ENCODE peak calls at places on chromosomes 7 and 10, in six cellular contexts. L is uterus, W is SJSA1, R is esophagus squamous epithelium, V is tibial nerve, U is ovary. Q is an unnamed sample.
A peak's percentile ranks its signal among the peaks of the same experiment; 100 is the strongest.

GRCh38 chr10:76408646-76409045 is 977.2 kb downstream of the LRMDA start:
- DNase-seq in R (no peak), V (no peak), W (no peak), U (no peak), L (no peak), Q (no peak)

GRCh38 chr7:90404777-90405176 is 1.5 kb downstream of the CLDN12 start:
- DNase-seq in U (no peak), V (no peak), R (no peak), W (no peak), L (no peak), Q (no peak)

GRCh38 chr10:7475046-7475860 is 64.4 kb upstream of the SFMBT2 start:
- DNase-seq in W (no peak), L (no peak), V (no peak), U (peak; percentile 62), R (no peak), Q (no peak)

GRCh38 chr10:3981300-3981699 is 196.3 kb upstream of the KLF6 start:
- DNase-seq in U (no peak), R (no peak), L (no peak), W (no peak), V (no peak), Q (no peak)

GRCh38 chr7:13800694-13801448 is 188.6 kb downstream of the ETV1 start:
- DNase-seq in W (peak; percentile 22), U (no peak), R (no peak), V (no peak), L (no peak), Q (peak; percentile 96)

GRCh38 chr7:45026984-45027773 is 27.2 kb downstream of the CCM2 start:
- DNase-seq in W (no peak), R (no peak), V (no peak), U (no peak), L (no peak), Q (peak; percentile 56)

GRCh38 chr10:80893256-80893655 is 355.6 kb downstream of the SH2D4B start:
- DNase-seq in L (no peak), R (no peak), W (no peak), V (no peak), U (no peak), Q (no peak)

GRCh38 chr7:74387606-74388005 is 66.1 kb upstream of the GTF2IRD1 start:
- DNase-seq in V (no peak), U (no peak), R (no peak), L (no peak), W (no peak), Q (no peak)

GRCh38 chr7:134462337-134462925 is 3.5 kb upstream of the AKR1B1 start:
- DNase-seq in R (no peak), U (no peak), L (no peak), W (peak; percentile 92), V (no peak), Q (peak; percentile 65)

GRCh38 chr10:32056136-32057040 is at the start of gene KIF5B:
- DNase-seq in R (peak; percentile 20), W (peak; percentile 95), V (peak; percentile 72), U (peak; percentile 86), L (peak; percentile 79), Q (no peak)

GRCh38 chr10:101065479-101066145 is 3.8 kb downstream of the KAZALD1 start:
- DNase-seq in V (no peak), W (no peak), R (no peak), L (no peak), U (no peak), Q (no peak)

GRCh38 chr10:113071446-113071845 is 121.4 kb downstream of the TCF7L2 start:
- DNase-seq in U (peak; percentile 56), L (peak; percentile 65), V (no peak), R (no peak), W (no peak), Q (no peak)

GRCh38 chr10:5648494-5649457 is 17.6 kb downstream of the ASB13 start:
- DNase-seq in W (no peak), R (no peak), L (no peak), U (no peak), V (no peak), Q (no peak)

GRCh38 chr10:59593768-59594167 is 115.9 kb downstream of the SLC16A9 start:
- DNase-seq in W (no peak), L (no peak), R (no peak), V (no peak), U (no peak), Q (no peak)

GRCh38 chr10:5840314-5841307 is 27.4 kb upstream of the GDI2 start:
- DNase-seq in V (peak; percentile 50), R (no peak), U (no peak), W (no peak), L (no peak), Q (no peak)

DNA sequence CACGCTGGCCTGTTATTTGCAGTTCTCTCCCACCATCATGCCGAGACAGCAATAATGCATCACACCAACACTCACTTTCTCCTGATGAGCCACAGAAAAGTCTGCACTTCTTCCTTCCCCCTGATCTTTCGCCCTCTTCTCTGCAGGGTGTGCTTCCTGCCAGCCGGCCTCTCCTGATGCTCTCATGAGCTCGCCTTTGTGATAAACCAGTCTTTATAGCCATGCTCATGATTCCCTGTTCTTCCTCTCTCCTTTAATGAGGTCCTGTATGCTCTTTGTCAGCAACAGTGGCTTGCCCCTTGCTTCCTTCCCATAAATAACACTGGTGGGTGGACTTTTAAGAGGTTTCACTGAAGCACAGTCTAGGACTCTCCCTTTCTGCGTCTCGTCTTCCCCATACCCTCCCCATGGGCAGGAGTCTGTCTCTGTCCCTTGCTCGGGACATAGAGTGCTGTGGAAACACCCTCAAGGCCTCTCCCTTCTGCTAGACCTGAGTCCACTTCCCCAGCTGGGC is 133.9 kb downstream of the C10orf105 start:
- DNase-seq in V (no peak), W (no peak), U (no peak), R (no peak), L (no peak), Q (no peak)
- H3K4me1 ChIP-seq in V (no peaks in the 10 kb centered on the region), W (peaks cover 3% of the 10 kb centered on the region), U (no peaks in the 10 kb centered on the region), R (no peaks in the 10 kb centered on the region), L (no peaks in the 10 kb centered on the region), Q (no peaks in the 10 kb centered on the region)

GRCh38 chr10:106498675-106499074 is 665.8 kb downstream of the SORCS1 start:
- DNase-seq in V (no peak), L (no peak), U (no peak), W (no peak), R (no peak), Q (no peak)

GRCh38 chr10:106500041-106500440 is 664.5 kb downstream of the SORCS1 start:
- DNase-seq in U (no peak), V (no peak), L (no peak), R (no peak), W (no peak), Q (peak; percentile 60)

GRCh38 chr10:106499448-106499847 is 665.1 kb downstream of the SORCS1 start:
- DNase-seq in W (no peak), U (no peak), L (no peak), V (no peak), R (no peak), Q (no peak)

GRCh38 chr10:106502651-106503050 is 661.9 kb downstream of the SORCS1 start:
- DNase-seq in R (no peak), V (no peak), W (no peak), L (no peak), U (no peak), Q (no peak)

GRCh38 chr10:106500585-106501525 is 663.7 kb downstream of the SORCS1 start:
- DNase-seq in L (no peak), U (no peak), V (no peak), R (no peak), W (no peak), Q (no peak)
- H3K4me1 ChIP-seq in L (no peaks in the 10 kb centered on the region), U (no peaks in the 10 kb centered on the region), V (no peaks in the 10 kb centered on the region), R (no peaks in the 10 kb centered on the region), W (no peaks in the 10 kb centered on the region), Q (peaks cover 17% of the 10 kb centered on the region)

GRCh38 chr10:454860-455259 is 234.6 kb downstream of the DIP2C start:
- DNase-seq in W (peak; percentile 66), U (peak; percentile 48), L (peak; percentile 48), R (no peak), V (no peak), Q (peak; percentile 95)

GRCh38 chr10:452512-453504 is 236.7 kb downstream of the DIP2C start:
- DNase-seq in V (no peak), L (no peak), W (no peak), U (no peak), R (no peak), Q (no peak)

GRCh38 chr10:450463-450862 is 239.0 kb downstream of the DIP2C start:
- DNase-seq in L (no peak), W (no peak), V (no peak), U (no peak), R (no peak), Q (no peak)

GRCh38 chr10:451856-452255 is 237.6 kb downstream of the DIP2C start:
- DNase-seq in W (no peak), R (no peak), U (no peak), V (no peak), L (no peak), Q (no peak)

DNA sequence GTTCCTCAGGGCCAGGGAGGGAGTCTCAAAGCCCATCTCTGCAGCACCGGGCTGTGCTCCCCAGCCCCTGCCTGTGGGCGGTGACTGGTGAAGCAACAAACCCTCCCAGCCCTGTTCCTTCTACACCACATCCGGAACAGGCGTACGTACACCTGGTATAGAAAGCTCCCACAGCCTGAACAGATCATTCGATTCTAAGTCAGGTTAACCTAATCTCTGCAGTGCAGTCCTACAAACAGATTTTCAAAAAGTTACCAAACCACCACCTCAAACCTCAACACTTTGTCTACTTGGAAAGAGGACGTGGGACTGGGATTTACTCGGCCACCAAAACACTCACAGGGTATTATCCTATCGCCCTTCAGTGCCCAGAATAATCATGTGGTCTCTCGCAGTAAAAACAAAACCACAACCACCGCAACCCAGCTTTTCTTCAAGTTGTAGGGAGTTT is 238.4 kb downstream of the DIP2C start:
- DNase-seq in V (no peak), U (no peak), W (peak; percentile 31), L (no peak), R (no peak), Q (no peak)
- H3K4me1 ChIP-seq in V (peaks cover 29% of the 10 kb centered on the region), U (peaks cover 12% of the 10 kb centered on the region), W (peaks cover 20% of the 10 kb centered on the region), L (no peaks in the 10 kb centered on the region), R (no peaks in the 10 kb centered on the region), Q (no peaks in the 10 kb centered on the region)

GRCh38 chr10:29647483-29647882 is 12.7 kb upstream of the SVIL start:
- DNase-seq in U (no peak), V (no peak), L (no peak), R (no peak), W (no peak), Q (no peak)

GRCh38 chr10:29646960-29647431 is 12.2 kb upstream of the SVIL start:
- DNase-seq in U (no peak), W (peak; percentile 22), V (no peak), R (no peak), L (no peak), Q (no peak)

GRCh38 chr10:29643785-29644501 is 9.2 kb upstream of the SVIL start:
- DNase-seq in L (peak; percentile 68), U (no peak), R (no peak), W (no peak), V (no peak), Q (no peak)

GRCh38 chr10:29648114-29648982 is 13.6 kb upstream of the SVIL start:
- DNase-seq in U (peak; percentile 49), W (peak; percentile 52), V (no peak), R (no peak), L (no peak), Q (no peak)

DNA sequence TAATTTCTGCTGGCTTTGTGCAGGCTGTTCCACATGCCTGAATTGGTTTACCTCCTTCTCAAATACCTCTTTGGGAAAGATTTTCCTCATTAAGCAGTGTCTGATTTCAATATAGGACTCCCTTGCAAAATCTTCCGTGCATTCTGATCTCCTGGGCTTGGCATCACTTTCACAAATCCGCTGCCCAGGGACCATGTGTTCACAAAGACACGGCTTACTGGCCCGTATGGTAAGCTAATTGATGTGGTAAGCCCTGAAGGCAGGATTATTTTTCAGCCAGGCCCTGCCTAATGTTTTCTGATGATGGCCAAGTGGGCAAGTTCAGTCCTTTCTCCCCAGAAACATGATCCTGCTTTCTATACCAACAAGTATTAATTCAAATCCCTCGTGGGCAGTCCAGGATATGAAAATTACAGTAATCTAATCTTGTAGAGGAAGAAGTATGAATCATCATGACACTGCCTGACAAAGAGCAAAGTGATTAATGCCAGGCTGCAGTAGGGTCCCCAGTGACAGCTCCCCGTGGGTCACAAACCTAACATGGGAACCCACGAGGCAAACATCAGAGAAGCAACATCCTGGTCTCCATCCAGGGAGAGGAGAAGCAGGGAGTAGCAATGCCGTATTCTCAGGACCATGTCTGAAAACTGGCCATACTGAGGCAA is 11.6 kb upstream of the SVIL start:
- DNase-seq in W (peak; percentile 27), V (no peak), L (peak; percentile 48), U (peak; percentile 54), R (no peak), Q (peak; percentile 81)
- H3K4me1 ChIP-seq in W (peaks cover 52% of the 10 kb centered on the region), V (peaks cover 16% of the 10 kb centered on the region), L (peaks cover 21% of the 10 kb centered on the region), U (peaks cover 43% of the 10 kb centered on the region), R (peaks cover 59% of the 10 kb centered on the region), Q (peaks cover 20% of the 10 kb centered on the region)